ENCODE peak calls at places on chromosome 19, in six cellular contexts. One of them, this sample, is unnamed. For H3K36me3, the result is how much of the 10 kb centered on the place peaks cover.

GRCh38 chr19:45161715-45162463 is 1.1 kb upstream of the NKPD1 start:
- DNase-seq in IMR-90: peak
- DNase-seq in neuronal stem cell: no peak
- DNase-seq in mesenchymal stem cell: peak
- DNase-seq in trophoblast cell: peak
- DNase-seq in H1: peak
- DNase-seq in this sample: peak

GRCh38 chr19:10929402-10929794 is 787 bp downstream of the TIMM29 start:
- DNase-seq in IMR-90: no peak
- DNase-seq in neuronal stem cell: no peak
- DNase-seq in mesenchymal stem cell: no peak
- DNase-seq in trophoblast cell: no peak
- DNase-seq in H1: no peak
- DNase-seq in this sample: peak

GRCh38 chr19:44740351-44740824 is 8.1 kb upstream of the BCL3 start:
- DNase-seq in IMR-90: no peak
- DNase-seq in neuronal stem cell: no peak
- DNase-seq in mesenchymal stem cell: peak
- DNase-seq in trophoblast cell: no peak
- DNase-seq in H1: no peak
- DNase-seq in this sample: peak

GRCh38 chr19:7953060-7953459 is 9.6 kb upstream of the TIMM44 start:
- DNase-seq in IMR-90: peak
- DNase-seq in neuronal stem cell: no peak
- DNase-seq in mesenchymal stem cell: no peak
- DNase-seq in trophoblast cell: no peak
- DNase-seq in H1: no peak
- DNase-seq in this sample: peak

GRCh38 chr19:13920940-13921744 is 15.1 kb downstream of the CC2D1A start:
- DNase-seq in IMR-90: peak
- DNase-seq in neuronal stem cell: no peak
- DNase-seq in mesenchymal stem cell: peak
- DNase-seq in trophoblast cell: peak
- DNase-seq in H1: peak
- DNase-seq in this sample: peak

GRCh38 chr19:14471436-14472187 is 3.5 kb downstream of the PTGER1 start:
- DNase-seq in IMR-90: no peak
- DNase-seq in neuronal stem cell: no peak
- DNase-seq in mesenchymal stem cell: no peak
- DNase-seq in trophoblast cell: no peak
- DNase-seq in H1: no peak
- DNase-seq in this sample: no peak

GRCh38 chr19:33406521-33407139 is 33.1 kb downstream of the CEBPG start:
- DNase-seq in IMR-90: peak
- DNase-seq in neuronal stem cell: peak
- DNase-seq in mesenchymal stem cell: peak
- DNase-seq in trophoblast cell: peak
- DNase-seq in H1: peak
- DNase-seq in this sample: peak

GRCh38 chr19:5293607-5294089 is 47.0 kb downstream of the PTPRS start:
- DNase-seq in IMR-90: peak
- DNase-seq in neuronal stem cell: peak
- DNase-seq in mesenchymal stem cell: peak
- DNase-seq in trophoblast cell: no peak
- DNase-seq in H1: peak
- DNase-seq in this sample: peak

GRCh38 chr19:13127811-13128575 is 9.9 kb downstream of the NACC1 start:
- DNase-seq in IMR-90: no peak
- DNase-seq in neuronal stem cell: no peak
- DNase-seq in mesenchymal stem cell: no peak
- DNase-seq in trophoblast cell: no peak
- DNase-seq in H1: no peak
- DNase-seq in this sample: no peak

GRCh38 chr19:14479309-14479984 is 4.3 kb upstream of the PTGER1 start:
- DNase-seq in IMR-90: no peak
- DNase-seq in neuronal stem cell: no peak
- DNase-seq in mesenchymal stem cell: no peak
- DNase-seq in trophoblast cell: no peak
- DNase-seq in H1: no peak
- DNase-seq in this sample: no peak

GRCh38 chr19:53328967-53329366 is 4.6 kb upstream of the ZNF845 start:
- DNase-seq in IMR-90: peak
- DNase-seq in neuronal stem cell: no peak
- DNase-seq in mesenchymal stem cell: no peak
- DNase-seq in trophoblast cell: no peak
- DNase-seq in H1: no peak
- DNase-seq in this sample: no peak

GRCh38 chr19:16946951-16947940 is 58.4 kb downstream of the F2RL3 start:
- DNase-seq in IMR-90: no peak
- DNase-seq in neuronal stem cell: no peak
- DNase-seq in mesenchymal stem cell: no peak
- DNase-seq in trophoblast cell: no peak
- DNase-seq in H1: no peak
- DNase-seq in this sample: no peak

GRCh38 chr19:28213476-28214082 is 999.4 kb downstream of the UQCRFS1 start:
- DNase-seq in IMR-90: no peak
- DNase-seq in neuronal stem cell: no peak
- DNase-seq in mesenchymal stem cell: no peak
- DNase-seq in trophoblast cell: no peak
- DNase-seq in H1: no peak
- DNase-seq in this sample: peak

DNA sequence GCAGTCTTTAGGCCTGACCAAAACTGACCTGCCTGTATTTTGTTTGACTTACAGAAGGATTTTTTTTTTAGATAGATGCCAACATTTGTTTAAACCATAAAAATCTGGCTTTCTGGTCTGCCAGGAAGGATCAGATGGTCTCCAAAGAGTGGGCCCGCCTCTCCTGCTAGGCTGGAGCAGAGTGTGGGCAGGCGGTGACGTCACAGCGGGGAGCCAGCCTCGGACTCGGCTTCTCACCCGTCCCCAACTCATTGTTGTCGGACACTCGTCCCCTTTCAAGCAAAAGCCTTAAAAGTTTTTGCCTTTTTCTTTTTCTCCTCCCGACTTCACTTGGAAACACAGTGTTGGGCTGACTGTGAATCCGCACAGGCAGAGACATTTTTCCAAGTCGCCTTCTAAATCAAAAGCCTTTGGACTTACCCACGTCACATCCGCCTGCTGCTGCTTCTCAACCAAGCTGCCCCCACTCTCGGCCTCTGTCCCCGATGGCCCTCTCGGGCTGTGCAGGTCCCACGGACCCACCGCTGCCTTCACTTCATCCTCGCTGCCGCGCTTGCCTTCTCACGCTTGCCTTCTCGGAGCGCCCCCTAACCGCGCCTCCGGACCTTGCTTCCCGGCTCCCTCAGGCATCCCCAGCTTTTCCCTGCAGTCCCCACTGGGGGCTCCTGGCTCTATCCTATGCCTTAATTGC is 4.1 kb upstream of the ZNF135 start:
- DNase-seq in IMR-90: peak
- DNase-seq in neuronal stem cell: no peak
- DNase-seq in mesenchymal stem cell: no peak
- DNase-seq in trophoblast cell: no peak
- DNase-seq in H1: peak
- DNase-seq in this sample: peak
- H3K4me2 ChIP-seq in IMR-90: peak
- H3K4me2 ChIP-seq in neuronal stem cell: no peak
- H3K4me2 ChIP-seq in mesenchymal stem cell: no peak
- H3K4me2 ChIP-seq in trophoblast cell: peak
- H3K4me2 ChIP-seq in H1: peak
- H3K4me2 ChIP-seq in this sample: no peak

DNA sequence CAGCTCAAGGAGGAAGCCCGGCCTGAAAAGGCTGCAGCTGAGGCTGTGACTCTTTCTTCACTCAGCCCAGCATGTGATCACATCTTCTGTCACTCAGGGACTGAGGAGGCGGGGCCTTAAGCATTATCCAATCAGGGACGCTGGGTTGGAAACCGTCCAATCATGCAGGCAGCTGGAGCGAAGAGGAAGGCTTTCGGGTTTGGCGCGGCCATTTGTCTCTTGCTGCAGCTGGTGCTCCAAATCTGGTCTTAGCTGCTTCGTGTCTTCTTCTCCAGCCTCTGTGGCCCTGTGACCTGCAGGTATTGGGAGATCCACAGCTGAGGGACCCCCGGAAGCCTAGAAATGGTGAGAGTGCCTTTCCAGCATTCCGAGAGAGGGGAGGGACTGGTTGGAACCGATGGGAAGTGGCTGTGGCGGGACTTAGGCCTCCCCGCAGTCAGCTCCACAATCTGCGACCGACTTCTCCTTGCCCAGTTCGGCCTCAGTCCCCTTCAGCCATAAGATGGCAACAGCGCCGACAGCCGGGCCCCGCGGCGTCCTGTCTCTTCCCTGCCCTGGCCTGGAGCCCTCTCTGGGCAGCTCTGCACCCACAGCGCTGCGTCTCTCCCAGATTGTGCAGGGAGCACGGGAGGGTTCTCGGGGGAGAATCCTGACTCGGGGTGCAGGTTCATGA is at the start of gene ZNF90:
- DNase-seq in IMR-90: peak
- DNase-seq in neuronal stem cell: peak
- DNase-seq in mesenchymal stem cell: peak
- DNase-seq in trophoblast cell: peak
- DNase-seq in H1: peak
- DNase-seq in this sample: peak
- H3K23ac ChIP-seq in IMR-90: peak
- H3K23ac ChIP-seq in neuronal stem cell: peak
- H3K23ac ChIP-seq in mesenchymal stem cell: no peak
- H3K23ac ChIP-seq in trophoblast cell: no peak
- H3K23ac ChIP-seq in H1: no peak
- H3K23ac ChIP-seq in this sample: no peak

DNA sequence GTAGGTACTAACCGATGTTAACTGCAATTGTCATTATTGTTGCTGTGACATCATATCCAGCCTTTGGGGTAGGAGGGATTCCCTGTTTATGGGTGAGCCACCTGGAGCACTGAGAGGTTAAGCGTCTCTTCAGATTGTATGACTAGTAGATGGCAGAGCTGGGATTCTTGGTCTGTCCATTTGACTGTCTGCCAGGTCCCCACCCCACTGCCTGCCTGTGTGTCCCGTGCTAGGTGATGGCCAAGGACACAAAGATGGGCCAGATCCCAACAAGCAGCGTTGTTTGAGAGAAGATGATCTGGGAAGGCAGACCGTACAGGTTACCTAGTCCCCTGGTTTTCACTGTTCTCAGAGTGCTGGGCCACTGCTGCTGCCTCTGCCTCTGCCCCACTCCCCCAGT is 16.6 kb downstream of the PPP2R1A start:
- DNase-seq in IMR-90: no peak
- DNase-seq in neuronal stem cell: no peak
- DNase-seq in mesenchymal stem cell: no peak
- DNase-seq in trophoblast cell: no peak
- DNase-seq in H1: no peak
- DNase-seq in this sample: no peak
- H3K36me3 ChIP-seq in IMR-90: half or more
- H3K36me3 ChIP-seq in neuronal stem cell: half or more
- H3K36me3 ChIP-seq in mesenchymal stem cell: half or more
- H3K36me3 ChIP-seq in trophoblast cell: half or more
- H3K36me3 ChIP-seq in H1: half or more
- H3K36me3 ChIP-seq in this sample: under half

DNA sequence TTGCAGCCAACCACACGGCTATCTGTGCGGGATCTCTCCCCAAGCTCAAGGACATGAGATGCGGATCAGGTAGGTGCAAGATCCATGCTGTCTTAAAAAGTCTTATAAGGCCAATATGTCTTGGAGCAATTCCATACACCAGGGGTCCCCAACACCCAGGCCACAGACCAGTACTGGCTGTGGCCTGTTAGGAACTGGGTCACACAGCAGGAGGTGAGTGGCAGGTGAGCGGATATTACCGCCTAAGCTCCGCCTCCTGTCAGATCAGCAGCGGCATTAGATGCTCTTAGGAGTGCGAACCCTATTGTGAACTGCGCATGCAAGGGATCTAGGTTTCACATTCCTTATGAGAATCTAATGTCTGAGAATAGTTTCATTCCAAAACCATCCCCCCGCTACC is 68.8 kb upstream of the ZNF599 start:
- DNase-seq in IMR-90: no peak
- DNase-seq in neuronal stem cell: no peak
- DNase-seq in mesenchymal stem cell: no peak
- DNase-seq in trophoblast cell: no peak
- DNase-seq in H1: no peak
- DNase-seq in this sample: peak
- H3K4me2 ChIP-seq in IMR-90: no peak
- H3K4me2 ChIP-seq in neuronal stem cell: no peak
- H3K4me2 ChIP-seq in mesenchymal stem cell: no peak
- H3K4me2 ChIP-seq in trophoblast cell: no peak
- H3K4me2 ChIP-seq in H1: no peak
- H3K4me2 ChIP-seq in this sample: no peak

GRCh38 chr19:29940971-29941585 is 961 bp upstream of the URI1 start:
- DNase-seq in IMR-90: no peak
- DNase-seq in neuronal stem cell: no peak
- DNase-seq in mesenchymal stem cell: no peak
- DNase-seq in trophoblast cell: no peak
- DNase-seq in H1: no peak
- DNase-seq in this sample: no peak
- H3K23ac ChIP-seq in IMR-90: no peak
- H3K23ac ChIP-seq in neuronal stem cell: no peak
- H3K23ac ChIP-seq in mesenchymal stem cell: no peak
- H3K23ac ChIP-seq in trophoblast cell: no peak
- H3K23ac ChIP-seq in H1: no peak
- H3K23ac ChIP-seq in this sample: no peak